ENCODE peak calls at places on chromosomes 11 and 22, in nine cellular contexts. P, T, D, X, E, I, G, N and S are unnamed samples.

GRCh38 chr11:7668911-7669310 is 4.4 kb downstream of the CYB5R2 start:
- DNase-seq in I (peak), P (no peak), T (no peak), N (no peak), E (no peak), D (no peak), G (no peak), X (no peak), S (no peak)

GRCh38 chr11:9752091-9752490 is 88.2 kb downstream of the SWAP70 start:
- DNase-seq in I (no peak), P (no peak), E (no peak), D (no peak), X (peak), G (no peak), T (peak), N (no peak), S (no peak)

GRCh38 chr22:41526802-41527799 is 17.2 kb downstream of the POLR3H start:
- DNase-seq in E (peak), T (peak), I (no peak), X (peak), D (peak), N (peak), G (peak), P (no peak), S (no peak)

GRCh38 chr22:46007003-46007847 is 30.3 kb upstream of the WNT7B start:
- DNase-seq in I (peak), D (no peak), G (no peak), X (peak), T (peak), P (peak), N (peak), E (no peak), S (peak)

GRCh38 chr22:37990862-37991261 is 6.5 kb upstream of the SOX10 start:
- DNase-seq in N (no peak), X (no peak), G (no peak), P (no peak), T (no peak), E (no peak), D (no peak), I (no peak), S (no peak)

GRCh38 chr11:122803306-122803705 is 35.0 kb upstream of the CRTAM start:
- DNase-seq in E (no peak), T (no peak), N (no peak), G (no peak), D (no peak), I (peak), X (no peak), P (no peak), S (no peak)

GRCh38 chr11:48154162-48154561 is 62.4 kb upstream of the OR4B1 start:
- DNase-seq in D (no peak), T (no peak), I (peak), E (no peak), P (no peak), G (no peak), X (no peak), N (no peak), S (no peak)

GRCh38 chr11:91978747-91979146 is 245.9 kb upstream of the FAT3 start:
- DNase-seq in G (no peak), E (no peak), X (no peak), P (no peak), T (no peak), I (peak), N (no peak), D (no peak), S (no peak)

GRCh38 chr11:66012946-66013761 is 1.3 kb downstream of the CST6 start:
- DNase-seq in I (peak), X (no peak), D (no peak), N (no peak), E (no peak), P (no peak), T (no peak), G (no peak), S (no peak)

GRCh38 chr11:61567286-61568061 is 13.4 kb downstream of the SYT7 start:
- DNase-seq in D (peak), P (peak), G (peak), T (peak), E (peak), I (peak), N (peak), X (peak), S (peak)

GRCh38 chr11:110289472-110289871 is 6.9 kb downstream of the RDX start:
- DNase-seq in G (no peak), N (no peak), D (no peak), I (no peak), E (no peak), X (no peak), P (no peak), T (no peak), S (no peak)

GRCh38 chr22:48885919-48886305 is 941.8 kb downstream of the BRD1 start:
- DNase-seq in G (no peak), P (peak), T (peak), D (peak), I (no peak), E (no peak), N (no peak), X (no peak), S (no peak)

GRCh38 chr11:73376803-73377629 is 817 bp downstream of the RELT start:
- DNase-seq in N (peak), I (peak), E (peak), G (peak), X (peak), T (peak), P (peak), D (peak), S (peak)

GRCh38 chr22:28976588-28976987 is 85.0 kb downstream of the C22orf31 start:
- DNase-seq in I (peak), T (no peak), E (no peak), N (no peak), X (no peak), D (no peak), P (no peak), G (no peak), S (peak)

GRCh38 chr11:66845143-66845875 is 2.1 kb downstream of the RCE1 start:
- DNase-seq in I (no peak), N (no peak), T (no peak), E (no peak), P (peak), D (no peak), G (no peak), X (no peak), S (no peak)

GRCh38 chr22:39277135-39277607 is 32.4 kb upstream of the PDGFB start:
- DNase-seq in I (peak), D (no peak), G (no peak), E (no peak), T (no peak), X (no peak), P (no peak), N (no peak), S (no peak)

GRCh38 chr22:37218771-37219411 is 6.6 kb upstream of the SSTR3 start:
- DNase-seq in N (peak), P (no peak), G (peak), X (peak), T (no peak), D (peak), E (peak), I (no peak), S (no peak)

GRCh38 chr11:3614742-3615171 is 27.0 kb downstream of the ART5 start:
- DNase-seq in P (no peak), D (peak), N (peak), T (no peak), G (no peak), E (no peak), I (peak), X (peak), S (no peak)

GRCh38 chr22:41910599-41911291 is 4.1 kb downstream of the SHISA8 start:
- DNase-seq in P (no peak), G (peak), N (peak), E (peak), I (no peak), T (peak), X (peak), D (peak), S (peak)

GRCh38 chr11:70087446-70088167 is 9.5 kb downstream of the ANO1 start:
- DNase-seq in G (no peak), I (no peak), N (no peak), D (no peak), E (no peak), X (no peak), T (no peak), P (no peak), S (no peak)

GRCh38 chr11:94171693-94172440 is 43.2 kb downstream of the PANX1 start:
- DNase-seq in N (peak), D (peak), G (peak), E (no peak), I (no peak), T (no peak), P (peak), X (peak), S (no peak)

GRCh38 chr22:39220450-39220849 is 24.3 kb downstream of the PDGFB start:
- DNase-seq in X (no peak), D (peak), E (no peak), G (no peak), N (no peak), T (no peak), I (no peak), P (peak), S (no peak)

GRCh38 chr11:128504489-128504888 is 82.9 kb downstream of the ETS1 start:
- DNase-seq in X (no peak), P (no peak), D (no peak), G (no peak), I (no peak), N (no peak), E (no peak), T (no peak), S (no peak)

GRCh38 chr22:30159561-30160353 is 79.5 kb downstream of the HORMAD2 start:
- DNase-seq in P (no peak), D (no peak), I (peak), N (no peak), E (no peak), X (no peak), T (no peak), G (no peak), S (peak)

GRCh38 chr11:7574491-7575129 is 60.8 kb downstream of the PPFIBP2 start:
- DNase-seq in P (no peak), N (no peak), X (no peak), G (no peak), I (no peak), D (no peak), E (no peak), T (no peak), S (no peak)

GRCh38 chr11:19766206-19766605 is 53.6 kb downstream of the NAV2 start:
- DNase-seq in I (no peak), E (no peak), N (no peak), X (no peak), T (no peak), D (no peak), G (no peak), P (no peak), S (no peak)

GRCh38 chr22:11616811-11617210 is 3911.2 kb upstream of the OR11H1 start:
- DNase-seq in E (no peak), P (no peak), N (no peak), I (no peak), G (no peak), X (no peak), T (no peak), D (no peak), S (no peak)

GRCh38 chr11:114197799-114198500 is 98.2 kb upstream of the NNMT start:
- DNase-seq in T (peak), I (peak), E (no peak), X (no peak), D (no peak), G (no peak), N (no peak), P (no peak), S (no peak)

GRCh38 chr11:13038366-13038765 is 29.2 kb downstream of the RASSF10 start:
- DNase-seq in D (no peak), E (no peak), T (no peak), N (no peak), I (peak), X (no peak), G (no peak), P (no peak), S (no peak)

GRCh38 chr11:108525161-108525560 is 27.0 kb upstream of the POGLUT3 start:
- DNase-seq in G (no peak), N (no peak), E (no peak), X (no peak), D (no peak), P (no peak), I (no peak), T (no peak), S (no peak)

GRCh38 chr22:29313126-29314071 is 2.1 kb downstream of the RASL10A start:
- DNase-seq in I (no peak), P (peak), T (no peak), N (peak), G (no peak), E (no peak), X (peak), D (peak), S (peak)

GRCh38 chr11:76800466-76801200 is 17.5 kb downstream of the TSKU start:
- DNase-seq in X (no peak), E (no peak), G (no peak), N (no peak), T (no peak), P (no peak), D (no peak), I (no peak), S (no peak)

GRCh38 chr11:126147268-126148111 is 64.0 kb downstream of the RPUSD4 start:
- DNase-seq in N (no peak), X (no peak), P (no peak), T (no peak), E (no peak), G (no peak), D (no peak), I (peak), S (no peak)

GRCh38 chr22:37431366-37431765 is 4.1 kb upstream of the ELFN2 start:
- DNase-seq in E (no peak), P (no peak), T (no peak), G (no peak), X (no peak), I (no peak), D (no peak), N (no peak), S (no peak)

GRCh38 chr22:20391222-20391621 is 2.7 kb upstream of the ZNF74 start:
- DNase-seq in G (no peak), N (no peak), D (peak), I (no peak), T (no peak), X (no peak), P (no peak), E (no peak), S (no peak)

GRCh38 chr11:33802414-33802950 is 28.2 kb upstream of the FBXO3 start:
- DNase-seq in X (peak), I (peak), P (no peak), E (no peak), T (peak), G (peak), N (peak), D (no peak), S (no peak)